ENCODE peak calls at places on chromosome 12, in seven cellular contexts. N, G, B, P, M, K and D are unnamed samples.

GRCh38 chr12:4026476-4026875 is 153.3 kb upstream of the PARP11 start:
- DNase-seq in M (no peak), B (no peak), G (no peak), N (no peak), K (no peak), P (no peak), D (no peak)

GRCh38 chr12:52877242-52877641 is 27.6 kb downstream of the KRT8 start:
- DNase-seq in M (no peak), N (no peak), B (no peak), K (no peak), P (no peak), G (no peak), D (no peak)

GRCh38 chr12:125983784-125984510 is 918.7 kb downstream of the AACS start:
- DNase-seq in G (no peak), K (no peak), B (peak), M (no peak), N (no peak), P (peak), D (no peak)

GRCh38 chr12:44835641-44836379 is 40.3 kb downstream of the NELL2 start:
- DNase-seq in M (no peak), K (no peak), P (no peak), B (no peak), N (peak), G (no peak), D (no peak)

GRCh38 chr12:52839706-52840105 is 5.6 kb upstream of the KRT79 start:
- DNase-seq in G (no peak), P (no peak), B (no peak), M (no peak), K (no peak), N (no peak), D (no peak)

GRCh38 chr12:46442723-46443122 is 70.2 kb upstream of the SLC38A2 start:
- DNase-seq in N (peak), G (no peak), K (no peak), B (no peak), M (peak), P (no peak), D (no peak)

GRCh38 chr12:29562167-29562776 is 64.8 kb upstream of the OVCH1 start:
- DNase-seq in N (peak), B (no peak), G (no peak), M (no peak), P (no peak), K (no peak), D (no peak)

GRCh38 chr12:95763809-95764253 is 26.7 kb downstream of the NTN4 start:
- DNase-seq in M (peak), B (peak), G (no peak), N (peak), K (no peak), P (no peak), D (peak)

GRCh38 chr12:110266381-110266909 is 14.6 kb upstream of the ATP2A2 start:
- DNase-seq in B (no peak), K (no peak), G (no peak), P (no peak), M (no peak), N (no peak), D (no peak)

GRCh38 chr12:75846102-75846501 is 185.5 kb downstream of the PHLDA1 start:
- DNase-seq in M (no peak), B (no peak), K (no peak), G (no peak), P (no peak), N (no peak), D (no peak)

GRCh38 chr12:51832708-51833107 is 15.8 kb downstream of the FIGNL2 start:
- DNase-seq in K (peak), N (no peak), M (no peak), B (no peak), P (no peak), G (no peak), D (no peak)

GRCh38 chr12:74747305-74747704 is 209.7 kb downstream of the ATXN7L3B start:
- DNase-seq in N (peak), G (peak), P (no peak), K (no peak), B (peak), M (peak), D (no peak)

GRCh38 chr12:52748578-52748977 is 28.6 kb downstream of the KRT76 start:
- DNase-seq in M (no peak), G (no peak), K (no peak), B (no peak), P (no peak), N (no peak), D (no peak)

GRCh38 chr12:123049398-123050250 is 69.1 kb downstream of the ARL6IP4 start:
- DNase-seq in N (peak), G (no peak), B (no peak), P (no peak), K (no peak), M (no peak), D (no peak)

GRCh38 chr12:50581226-50582184 is 76.7 kb downstream of the DIP2B start:
- DNase-seq in P (peak), K (no peak), G (no peak), B (no peak), N (peak), M (peak), D (peak)

GRCh38 chr12:65967696-65968095 is 143.4 kb downstream of the HMGA2 start:
- DNase-seq in G (no peak), N (no peak), P (no peak), M (peak), B (no peak), K (no peak), D (no peak)

GRCh38 chr12:42298887-42299286 is 27.0 kb downstream of the ZCRB1 start:
- DNase-seq in B (no peak), K (peak), G (no peak), N (no peak), M (no peak), P (no peak), D (no peak)

GRCh38 chr12:10406725-10407124 is 2.8 kb downstream of the KLRC4 start:
- DNase-seq in B (no peak), G (no peak), P (no peak), K (no peak), M (no peak), N (no peak), D (no peak)

GRCh38 chr12:6092784-6093722 is 31.4 kb downstream of the VWF start:
- DNase-seq in B (peak), N (peak), G (no peak), K (no peak), M (peak), P (no peak), D (peak)

GRCh38 chr12:94074970-94075695 is 73.2 kb upstream of the PLXNC1 start:
- DNase-seq in P (peak), K (no peak), M (peak), B (peak), G (peak), N (peak), D (peak)

GRCh38 chr12:103884316-103884715 is 43.3 kb upstream of the NT5DC3 start:
- DNase-seq in P (peak), K (peak), G (peak), B (peak), M (peak), N (peak), D (no peak)

GRCh38 chr12:98725481-98726247 is 80.6 kb downstream of the APAF1 start:
- DNase-seq in K (peak), M (peak), G (peak), N (peak), B (peak), P (peak), D (peak)

GRCh38 chr12:12721251-12721689 is 4.1 kb downstream of the CDKN1B start:
- DNase-seq in B (no peak), M (peak), K (peak), N (peak), G (no peak), P (no peak), D (no peak)

GRCh38 chr12:104177663-104178501 is 37.7 kb upstream of the TXNRD1 start:
- DNase-seq in N (peak), G (no peak), K (no peak), M (peak), B (peak), P (no peak), D (peak)

GRCh38 chr12:503111-503761 is 43.5 kb downstream of the B4GALNT3 start:
- DNase-seq in N (no peak), B (peak), G (no peak), K (no peak), P (no peak), M (peak), D (peak)

GRCh38 chr12:12056951-12057350 is 13.8 kb upstream of the BCL2L14 start:
- DNase-seq in N (no peak), P (no peak), G (no peak), M (peak), K (no peak), B (no peak), D (peak)

GRCh38 chr12:108190529-108190928 is 61.4 kb downstream of the WSCD2 start:
- DNase-seq in B (peak), M (no peak), G (no peak), K (no peak), N (no peak), P (no peak), D (no peak)

GRCh38 chr12:2161478-2161877 is 108.7 kb downstream of the CACNA1C start:
- DNase-seq in G (no peak), P (no peak), N (peak), B (no peak), K (no peak), M (peak), D (no peak)

GRCh38 chr12:121925361-121925725 is 7.0 kb downstream of the CFAP251 start:
- DNase-seq in P (no peak), M (no peak), G (peak), B (no peak), K (no peak), N (peak), D (no peak)

GRCh38 chr12:91111366-91112321 is at the start of gene LUM:
- DNase-seq in K (no peak), M (peak), P (peak), G (peak), B (peak), N (peak), D (no peak)

GRCh38 chr12:52691076-52691764 is 11.0 kb upstream of the KRT1 start:
- DNase-seq in N (peak), G (no peak), P (peak), B (peak), M (no peak), K (peak), D (no peak)

GRCh38 chr12:32455607-32456063 is 56.3 kb downstream of the FGD4 start:
- DNase-seq in M (peak), K (peak), N (peak), P (peak), G (peak), B (peak), D (peak)

GRCh38 chr12:100904270-100904669 is 109.7 kb downstream of the ANO4 start:
- DNase-seq in P (no peak), N (peak), B (no peak), M (no peak), G (no peak), K (no peak), D (no peak)

GRCh38 chr12:69655616-69656336 is 43.3 kb downstream of the BEST3 start:
- DNase-seq in G (no peak), K (no peak), M (peak), P (no peak), B (peak), N (peak), D (no peak)

GRCh38 chr12:130916251-130916911 is 37.3 kb upstream of the ADGRD1 start:
- DNase-seq in G (peak), B (peak), P (peak), N (peak), K (no peak), M (peak), D (peak)

GRCh38 chr12:125455556-125455955 is 390.3 kb downstream of the AACS start:
- DNase-seq in G (no peak), M (no peak), N (no peak), P (peak), K (no peak), B (no peak), D (no peak)

GRCh38 chr12:27488479-27488878 is 35.5 kb upstream of the PPFIBP1 start:
- DNase-seq in G (no peak), K (no peak), P (no peak), M (peak), N (no peak), B (no peak), D (no peak)

GRCh38 chr12:21642707-21643389 is 14.8 kb downstream of the LDHB start:
- DNase-seq in M (no peak), G (no peak), K (no peak), B (no peak), P (peak), N (peak), D (no peak)

GRCh38 chr12:113077859-113078256 is 21.3 kb downstream of the DTX1 start:
- DNase-seq in P (peak), K (no peak), M (no peak), G (no peak), N (no peak), B (no peak), D (no peak)
- TF ChIP-seq EZH2 in P (no peak), K (no peak), M (no peak), G (no peak), N (no peak), B (no peak), D (no peak)

DNA sequence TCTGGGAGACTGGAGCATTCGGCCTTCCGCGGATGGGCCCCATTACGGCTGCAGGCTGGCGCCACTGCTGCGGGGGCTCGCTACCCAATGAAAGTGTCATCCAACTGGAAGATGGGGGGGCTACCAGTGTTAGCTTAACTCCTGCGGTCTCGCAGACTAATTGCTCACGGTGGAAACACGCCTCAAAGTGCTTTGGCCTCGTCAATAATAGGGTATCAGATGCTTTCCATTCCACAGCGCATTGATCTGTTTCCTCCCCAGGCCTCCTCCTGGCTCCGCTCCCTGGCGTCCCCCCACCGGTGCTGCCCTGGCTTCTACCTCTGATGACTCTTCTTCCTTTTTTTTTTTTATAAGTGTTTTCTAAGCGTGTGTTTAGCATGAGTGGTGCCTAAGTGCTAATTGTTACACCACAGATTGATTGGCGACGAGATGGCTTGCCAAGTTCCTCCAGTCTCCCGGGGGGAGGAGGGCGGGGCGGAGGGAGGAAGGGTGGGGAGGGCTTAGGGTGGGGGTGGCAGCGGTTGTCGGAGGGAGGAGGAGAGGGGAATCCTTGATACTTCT is 678.2 kb downstream of the MED13L start:
- DNase-seq in G (no peak), N (peak), B (no peak), K (no peak), M (no peak), P (peak), D (no peak)
- TF ChIP-seq EZH2 in G (no peak), N (no peak), B (no peak), K (no peak), M (no peak), P (no peak), D (no peak)

GRCh38 chr12:31119531-31120211 is 46.0 kb downstream of the DDX11 start:
- DNase-seq in B (no peak), G (no peak), N (no peak), M (no peak), P (peak), K (no peak), D (no peak)
- TF ChIP-seq EZH2 in B (no peak), G (no peak), N (no peak), M (no peak), P (no peak), K (no peak), D (no peak)

DNA sequence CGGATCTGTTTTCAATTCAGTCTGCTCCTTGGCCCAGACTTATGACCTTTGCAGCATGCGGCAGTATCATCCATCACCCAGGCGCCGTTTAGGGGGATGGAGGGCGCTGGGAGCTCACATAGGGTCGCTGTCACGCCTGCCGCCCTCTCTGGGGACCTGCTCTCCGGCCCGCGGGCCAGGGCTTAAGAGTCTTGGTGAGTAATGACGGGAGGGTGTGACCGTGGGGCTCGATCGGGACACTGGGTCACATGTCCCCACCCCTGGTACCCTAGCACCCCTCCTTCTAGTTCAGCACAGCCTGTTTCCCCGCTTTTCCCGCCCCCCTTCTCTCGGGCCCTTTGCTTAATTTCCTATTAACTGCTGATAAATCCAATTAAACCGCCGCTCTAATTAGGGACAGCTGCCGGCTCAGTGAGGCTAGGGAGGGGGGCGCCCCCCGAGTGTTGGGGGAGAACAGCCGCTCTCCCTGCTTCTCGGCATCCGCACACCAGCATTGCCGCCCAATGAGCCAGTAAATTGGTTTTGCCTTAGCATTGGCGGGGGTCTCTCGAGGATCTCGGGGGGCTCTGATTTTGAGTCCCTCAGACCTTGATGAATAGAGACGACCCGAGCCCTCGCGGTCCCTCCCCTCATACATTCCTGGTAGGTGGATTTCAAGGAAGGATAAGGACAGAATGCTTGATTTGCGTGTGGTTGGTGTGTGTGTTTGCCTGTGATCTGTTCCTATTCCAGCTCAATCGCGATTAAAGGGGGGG is 9.3 kb downstream of the STAC3 start:
- DNase-seq in B (no peak), K (no peak), P (no peak), N (peak), G (no peak), M (no peak), D (no peak)
- TF ChIP-seq EZH2 in B (no peak), K (peak), P (peak), N (no peak), G (no peak), M (peak), D (no peak)

GRCh38 chr12:132286912-132287311 is 42.5 kb downstream of the GALNT9 start:
- DNase-seq in G (no peak), M (peak), N (peak), B (no peak), K (no peak), P (no peak), D (peak)

GRCh38 chr12:132284618-132285310 is 44.6 kb downstream of the GALNT9 start:
- DNase-seq in K (no peak), P (no peak), N (peak), B (no peak), M (peak), G (no peak), D (peak)

GRCh38 chr12:132284071-132284492 is 45.3 kb downstream of the GALNT9 start:
- DNase-seq in K (no peak), G (no peak), M (peak), B (no peak), P (no peak), N (peak), D (no peak)

GRCh38 chr12:132285991-132286681 is 43.3 kb downstream of the GALNT9 start:
- DNase-seq in K (no peak), M (peak), P (peak), G (no peak), B (peak), N (peak), D (peak)

DNA sequence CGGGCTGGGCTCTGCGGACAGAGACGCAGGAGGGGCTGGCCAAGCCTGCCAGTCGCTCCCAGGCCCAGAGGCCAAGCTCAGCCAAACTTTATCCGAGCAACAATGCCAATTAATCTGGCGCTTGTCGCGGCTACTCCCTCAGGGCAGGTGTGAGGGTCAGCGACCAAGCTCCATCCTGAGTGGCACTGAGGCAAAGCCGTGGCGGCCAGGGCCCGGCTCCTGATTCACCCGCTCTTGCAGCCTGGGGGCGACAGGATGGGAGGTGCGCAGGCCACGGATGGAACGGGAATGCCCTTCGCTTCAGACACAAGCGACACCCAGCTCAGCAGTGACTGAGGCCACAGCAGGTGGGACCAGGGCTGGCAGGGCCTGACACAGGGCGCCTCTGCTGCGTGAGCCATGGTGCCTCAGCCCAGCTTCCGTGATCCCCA is 44.1 kb downstream of the GALNT9 start:
- DNase-seq in K (no peak), G (no peak), B (no peak), P (no peak), M (peak), N (no peak), D (no peak)
- TF ChIP-seq EZH2 in K (no peak), G (no peak), B (no peak), P (no peak), M (no peak), N (no peak), D (no peak)